ENCODE peak calls at places on chromosome 2, in five cellular contexts. U is stomach; P is cardiac septum; H is activated CD4-positive, alpha-beta T cell treated with anti-CD3 and anti-CD28 coated beads for 36 hours; L is HCT116. A is an unnamed sample.

GRCh38 chr2:73107211-73107926 is 5.4 kb downstream of the RAB11FIP5 start:
- DNase-seq in U (no peak), P (peak), H (no peak), L (no peak), A (no peak)

GRCh38 chr2:204003276-204003985 is 66.9 kb downstream of the ICOS start:
- DNase-seq in U (no peak), P (no peak), H (no peak), L (no peak), A (no peak)

GRCh38 chr2:40431600-40431955 is 20.3 kb downstream of the SLC8A1 start:
- DNase-seq in U (no peak), P (no peak), H (no peak), L (no peak), A (no peak)

GRCh38 chr2:70496819-70497218 is 56.8 kb downstream of the TGFA start:
- DNase-seq in U (no peak), P (no peak), H (no peak), L (no peak), A (no peak)

GRCh38 chr2:72149556-72150156 is 2.0 kb upstream of the CYP26B1 start:
- DNase-seq in U (peak), P (peak), H (peak), L (no peak), A (no peak)

GRCh38 chr2:18545384-18545783 is 15.1 kb downstream of the RDH14 start:
- DNase-seq in U (no peak), P (no peak), H (peak), L (no peak), A (peak)

GRCh38 chr2:216279011-216279410 is 93.3 kb downstream of the MARCHF4 start:
- DNase-seq in U (no peak), P (no peak), H (no peak), L (no peak), A (no peak)

GRCh38 chr2:227597993-227598392 is 700 bp upstream of the SCYGR2 start:
- DNase-seq in U (no peak), P (no peak), H (no peak), L (peak), A (no peak)

GRCh38 chr2:177671662-177672061 is 279.1 kb downstream of the AGPS start:
- DNase-seq in U (no peak), P (no peak), H (no peak), L (no peak), A (no peak)

GRCh38 chr2:124327293-124327692 is 302.2 kb downstream of the CNTNAP5 start:
- DNase-seq in U (no peak), P (no peak), H (no peak), L (no peak), A (no peak)

GRCh38 chr2:11933854-11934253 is 187.4 kb downstream of the LPIN1 start:
- DNase-seq in U (no peak), P (no peak), H (no peak), L (no peak), A (no peak)

GRCh38 chr2:148013879-148014278 is 6.7 kb downstream of the ORC4 start:
- DNase-seq in U (no peak), P (no peak), H (no peak), L (no peak), A (no peak)

GRCh38 chr2:190396264-190396663 is 11.9 kb upstream of the MFSD6 start:
- DNase-seq in U (no peak), P (no peak), H (no peak), L (no peak), A (no peak)

GRCh38 chr2:129732630-129733026 is 246.8 kb upstream of the RAB6C start:
- DNase-seq in U (no peak), P (peak), H (no peak), L (no peak), A (no peak)

GRCh38 chr2:207165121-207166038 is at the start of gene KLF7:
- DNase-seq in U (peak), P (peak), H (peak), L (no peak), A (peak)

GRCh38 chr2:238302076-238302475 is 13.7 kb upstream of the PER2 start:
- DNase-seq in U (no peak), P (no peak), H (no peak), L (no peak), A (peak)

A was measured in dermis microvascular lymphatic vessel endothelial cell.